ENCODE peak calls at places on chromosomes 13 and 19, in nine cellular contexts. One of them, this sample, is unnamed.
A peak's percentile ranks its signal among the peaks of the same experiment; 100 is the strongest.

GRCh38 chr19:42440357-42441046 is 2.2 kb downstream of the CXCL17 start:
- DNase-seq in NCI-H446: peak; percentile 82
- DNase-seq in pancreas: peak; percentile 66
- DNase-seq in anterior cingulate cortex: peak; percentile 54
- DNase-seq in activated CD4-positive, alpha-beta T cell treated with anti-CD3 and anti-CD28 coated beads, Interleukin-2, amount 10 ng/mL, durations not matched to agents 7 days and 5 days: peak; percentile 83
- DNase-seq in memory B cell: peak; percentile 77
- DNase-seq in naive B cell: peak; percentile 68
- DNase-seq in stimulated activated CD4-positive, alpha-beta T cell treated with anti-CD3 and anti-CD28 coated beads, Interleukin-15, amount 100 ng/mL, for 1 hour: peak; percentile 76
- DNase-seq in left lung: peak; percentile 78
- DNase-seq in this sample: peak; percentile 68

GRCh38 chr19:41548954-41549688 is 26.8 kb upstream of the CEACAM21 start:
- DNase-seq in anterior cingulate cortex: no peak
- DNase-seq in pancreas: no peak
- DNase-seq in memory B cell: peak; percentile 52
- DNase-seq in stimulated activated CD4-positive, alpha-beta T cell treated with anti-CD3 and anti-CD28 coated beads, Interleukin-15, amount 100 ng/mL, for 1 hour: no peak
- DNase-seq in left lung: no peak
- DNase-seq in activated CD4-positive, alpha-beta T cell treated with anti-CD3 and anti-CD28 coated beads, Interleukin-2, amount 10 ng/mL, durations not matched to agents 7 days and 5 days: peak; percentile 92
- DNase-seq in naive B cell: peak; percentile 76
- DNase-seq in NCI-H446: no peak
- DNase-seq in this sample: no peak

GRCh38 chr19:10863107-10863700 is 8.1 kb upstream of the CARM1 start:
- DNase-seq in stimulated activated CD4-positive, alpha-beta T cell treated with anti-CD3 and anti-CD28 coated beads, Interleukin-15, amount 100 ng/mL, for 1 hour: no peak
- DNase-seq in pancreas: peak; percentile 32
- DNase-seq in memory B cell: no peak
- DNase-seq in left lung: peak; percentile 69
- DNase-seq in anterior cingulate cortex: no peak
- DNase-seq in activated CD4-positive, alpha-beta T cell treated with anti-CD3 and anti-CD28 coated beads, Interleukin-2, amount 10 ng/mL, durations not matched to agents 7 days and 5 days: no peak
- DNase-seq in NCI-H446: no peak
- DNase-seq in naive B cell: no peak
- DNase-seq in this sample: no peak

GRCh38 chr19:3760871-3761361 is 576 bp downstream of the APBA3 start:
- DNase-seq in anterior cingulate cortex: no peak
- DNase-seq in activated CD4-positive, alpha-beta T cell treated with anti-CD3 and anti-CD28 coated beads, Interleukin-2, amount 10 ng/mL, durations not matched to agents 7 days and 5 days: peak; percentile 42
- DNase-seq in NCI-H446: peak; percentile 31
- DNase-seq in left lung: no peak
- DNase-seq in pancreas: no peak
- DNase-seq in stimulated activated CD4-positive, alpha-beta T cell treated with anti-CD3 and anti-CD28 coated beads, Interleukin-15, amount 100 ng/mL, for 1 hour: no peak
- DNase-seq in memory B cell: no peak
- DNase-seq in naive B cell: no peak
- DNase-seq in this sample: no peak

GRCh38 chr13:111051656-111052232 is 63.4 kb upstream of the ARHGEF7 start:
- DNase-seq in naive B cell: no peak
- DNase-seq in anterior cingulate cortex: no peak
- DNase-seq in memory B cell: no peak
- DNase-seq in stimulated activated CD4-positive, alpha-beta T cell treated with anti-CD3 and anti-CD28 coated beads, Interleukin-15, amount 100 ng/mL, for 1 hour: no peak
- DNase-seq in activated CD4-positive, alpha-beta T cell treated with anti-CD3 and anti-CD28 coated beads, Interleukin-2, amount 10 ng/mL, durations not matched to agents 7 days and 5 days: no peak
- DNase-seq in left lung: peak; percentile 8
- DNase-seq in pancreas: no peak
- DNase-seq in NCI-H446: no peak
- DNase-seq in this sample: no peak

GRCh38 chr19:4914736-4915501 is 5.6 kb downstream of the UHRF1 start:
- DNase-seq in memory B cell: no peak
- DNase-seq in anterior cingulate cortex: no peak
- DNase-seq in activated CD4-positive, alpha-beta T cell treated with anti-CD3 and anti-CD28 coated beads, Interleukin-2, amount 10 ng/mL, durations not matched to agents 7 days and 5 days: peak; percentile 87
- DNase-seq in pancreas: no peak
- DNase-seq in NCI-H446: no peak
- DNase-seq in naive B cell: no peak
- DNase-seq in stimulated activated CD4-positive, alpha-beta T cell treated with anti-CD3 and anti-CD28 coated beads, Interleukin-15, amount 100 ng/mL, for 1 hour: peak; percentile 44
- DNase-seq in left lung: peak; percentile 43
- DNase-seq in this sample: no peak

GRCh38 chr19:5122121-5122400 is 153.1 kb downstream of the KDM4B start:
- DNase-seq in activated CD4-positive, alpha-beta T cell treated with anti-CD3 and anti-CD28 coated beads, Interleukin-2, amount 10 ng/mL, durations not matched to agents 7 days and 5 days: no peak
- DNase-seq in memory B cell: no peak
- DNase-seq in NCI-H446: no peak
- DNase-seq in stimulated activated CD4-positive, alpha-beta T cell treated with anti-CD3 and anti-CD28 coated beads, Interleukin-15, amount 100 ng/mL, for 1 hour: no peak
- DNase-seq in anterior cingulate cortex: no peak
- DNase-seq in naive B cell: peak; percentile 48
- DNase-seq in left lung: no peak
- DNase-seq in pancreas: no peak
- DNase-seq in this sample: no peak

GRCh38 chr13:26307701-26308100 is 53.8 kb downstream of the CDK8 start:
- DNase-seq in pancreas: no peak
- DNase-seq in activated CD4-positive, alpha-beta T cell treated with anti-CD3 and anti-CD28 coated beads, Interleukin-2, amount 10 ng/mL, durations not matched to agents 7 days and 5 days: no peak
- DNase-seq in NCI-H446: no peak
- DNase-seq in naive B cell: no peak
- DNase-seq in left lung: no peak
- DNase-seq in memory B cell: no peak
- DNase-seq in stimulated activated CD4-positive, alpha-beta T cell treated with anti-CD3 and anti-CD28 coated beads, Interleukin-15, amount 100 ng/mL, for 1 hour: no peak
- DNase-seq in anterior cingulate cortex: no peak
- DNase-seq in this sample: no peak

GRCh38 chr13:97986841-97987240 is 33.4 kb downstream of the IPO5 start:
- DNase-seq in naive B cell: peak; percentile 31
- DNase-seq in left lung: peak; percentile 43
- DNase-seq in stimulated activated CD4-positive, alpha-beta T cell treated with anti-CD3 and anti-CD28 coated beads, Interleukin-15, amount 100 ng/mL, for 1 hour: no peak
- DNase-seq in activated CD4-positive, alpha-beta T cell treated with anti-CD3 and anti-CD28 coated beads, Interleukin-2, amount 10 ng/mL, durations not matched to agents 7 days and 5 days: no peak
- DNase-seq in pancreas: no peak
- DNase-seq in memory B cell: peak; percentile 37
- DNase-seq in NCI-H446: no peak
- DNase-seq in anterior cingulate cortex: no peak
- DNase-seq in this sample: no peak

GRCh38 chr19:47324502-47324901 is 7.5 kb upstream of the C5AR2 start:
- DNase-seq in memory B cell: no peak
- DNase-seq in activated CD4-positive, alpha-beta T cell treated with anti-CD3 and anti-CD28 coated beads, Interleukin-2, amount 10 ng/mL, durations not matched to agents 7 days and 5 days: no peak
- DNase-seq in NCI-H446: no peak
- DNase-seq in pancreas: no peak
- DNase-seq in anterior cingulate cortex: no peak
- DNase-seq in left lung: peak; percentile 78
- DNase-seq in stimulated activated CD4-positive, alpha-beta T cell treated with anti-CD3 and anti-CD28 coated beads, Interleukin-15, amount 100 ng/mL, for 1 hour: no peak
- DNase-seq in naive B cell: no peak
- DNase-seq in this sample: no peak

GRCh38 chr19:4640247-4641000 is 1.1 kb downstream of the TNFAIP8L1 start:
- DNase-seq in activated CD4-positive, alpha-beta T cell treated with anti-CD3 and anti-CD28 coated beads, Interleukin-2, amount 10 ng/mL, durations not matched to agents 7 days and 5 days: no peak
- DNase-seq in naive B cell: no peak
- DNase-seq in stimulated activated CD4-positive, alpha-beta T cell treated with anti-CD3 and anti-CD28 coated beads, Interleukin-15, amount 100 ng/mL, for 1 hour: no peak
- DNase-seq in NCI-H446: no peak
- DNase-seq in pancreas: no peak
- DNase-seq in left lung: no peak
- DNase-seq in anterior cingulate cortex: no peak
- DNase-seq in memory B cell: no peak
- DNase-seq in this sample: no peak

GRCh38 chr13:43742911-43743310 is 43.9 kb downstream of the ENOX1 start:
- DNase-seq in stimulated activated CD4-positive, alpha-beta T cell treated with anti-CD3 and anti-CD28 coated beads, Interleukin-15, amount 100 ng/mL, for 1 hour: no peak
- DNase-seq in pancreas: no peak
- DNase-seq in NCI-H446: no peak
- DNase-seq in activated CD4-positive, alpha-beta T cell treated with anti-CD3 and anti-CD28 coated beads, Interleukin-2, amount 10 ng/mL, durations not matched to agents 7 days and 5 days: no peak
- DNase-seq in naive B cell: no peak
- DNase-seq in left lung: no peak
- DNase-seq in memory B cell: no peak
- DNase-seq in anterior cingulate cortex: no peak
- DNase-seq in this sample: no peak

GRCh38 chr19:6021878-6022569 is 44.1 kb upstream of the RANBP3 start:
- DNase-seq in stimulated activated CD4-positive, alpha-beta T cell treated with anti-CD3 and anti-CD28 coated beads, Interleukin-15, amount 100 ng/mL, for 1 hour: peak; percentile 45
- DNase-seq in left lung: peak; percentile 54
- DNase-seq in NCI-H446: peak; percentile 86
- DNase-seq in pancreas: peak; percentile 71
- DNase-seq in naive B cell: peak; percentile 43
- DNase-seq in memory B cell: peak; percentile 57
- DNase-seq in activated CD4-positive, alpha-beta T cell treated with anti-CD3 and anti-CD28 coated beads, Interleukin-2, amount 10 ng/mL, durations not matched to agents 7 days and 5 days: peak; percentile 87
- DNase-seq in anterior cingulate cortex: peak; percentile 58
- DNase-seq in this sample: peak; percentile 43

GRCh38 chr19:21098291-21098690 is 16.3 kb downstream of the ZNF714 start:
- DNase-seq in left lung: no peak
- DNase-seq in naive B cell: no peak
- DNase-seq in activated CD4-positive, alpha-beta T cell treated with anti-CD3 and anti-CD28 coated beads, Interleukin-2, amount 10 ng/mL, durations not matched to agents 7 days and 5 days: no peak
- DNase-seq in memory B cell: no peak
- DNase-seq in stimulated activated CD4-positive, alpha-beta T cell treated with anti-CD3 and anti-CD28 coated beads, Interleukin-15, amount 100 ng/mL, for 1 hour: no peak
- DNase-seq in anterior cingulate cortex: no peak
- DNase-seq in pancreas: no peak
- DNase-seq in NCI-H446: no peak
- DNase-seq in this sample: no peak

GRCh38 chr13:29702912-29703351 is 107.4 kb upstream of the SLC7A1 start:
- DNase-seq in left lung: no peak
- DNase-seq in anterior cingulate cortex: no peak
- DNase-seq in pancreas: peak; percentile 7
- DNase-seq in memory B cell: no peak
- DNase-seq in naive B cell: no peak
- DNase-seq in stimulated activated CD4-positive, alpha-beta T cell treated with anti-CD3 and anti-CD28 coated beads, Interleukin-15, amount 100 ng/mL, for 1 hour: no peak
- DNase-seq in activated CD4-positive, alpha-beta T cell treated with anti-CD3 and anti-CD28 coated beads, Interleukin-2, amount 10 ng/mL, durations not matched to agents 7 days and 5 days: no peak
- DNase-seq in NCI-H446: no peak
- DNase-seq in this sample: no peak

GRCh38 chr13:84658881-84659661 is 776.8 kb upstream of the SLITRK1 start:
- DNase-seq in memory B cell: no peak
- DNase-seq in anterior cingulate cortex: no peak
- DNase-seq in naive B cell: no peak
- DNase-seq in activated CD4-positive, alpha-beta T cell treated with anti-CD3 and anti-CD28 coated beads, Interleukin-2, amount 10 ng/mL, durations not matched to agents 7 days and 5 days: no peak
- DNase-seq in NCI-H446: no peak
- DNase-seq in pancreas: no peak
- DNase-seq in left lung: no peak
- DNase-seq in stimulated activated CD4-positive, alpha-beta T cell treated with anti-CD3 and anti-CD28 coated beads, Interleukin-15, amount 100 ng/mL, for 1 hour: no peak
- DNase-seq in this sample: no peak

GRCh38 chr19:1748115-1748702 is 5.1 kb upstream of the ONECUT3 start:
- DNase-seq in NCI-H446: no peak
- DNase-seq in pancreas: no peak
- DNase-seq in anterior cingulate cortex: no peak
- DNase-seq in naive B cell: peak; percentile 44
- DNase-seq in left lung: no peak
- DNase-seq in activated CD4-positive, alpha-beta T cell treated with anti-CD3 and anti-CD28 coated beads, Interleukin-2, amount 10 ng/mL, durations not matched to agents 7 days and 5 days: no peak
- DNase-seq in stimulated activated CD4-positive, alpha-beta T cell treated with anti-CD3 and anti-CD28 coated beads, Interleukin-15, amount 100 ng/mL, for 1 hour: no peak
- DNase-seq in memory B cell: no peak
- DNase-seq in this sample: peak; percentile 64

This sample was measured in GM06990.